ENCODE peak calls at places on chromosomes 4 and X, in ten cellular contexts. N is NCI-H1417, G is NCI-H1092, J is head of caudate nucleus, S is astrocyte of the cerebellum, F is body of pancreas, Y is NCI-H2081, M is psoas muscle, E is OCI-LY7, L is hippocampal formation. Q is an unnamed sample.

GRCh38 chrX:85611926-85612325 is 232.5 kb upstream of the POF1B start:
- DNase-seq in N (no peak), G (no peak), J (no peak), S (no peak), F (no peak), Y (peak), M (no peak), E (peak), L (no peak), Q (no peak)

GRCh38 chr4:119585771-119586170 is 42.8 kb downstream of the PDE5A start:
- DNase-seq in N (no peak), G (no peak), J (no peak), S (peak), F (no peak), Y (no peak), M (no peak), E (no peak), L (no peak), Q (no peak)

GRCh38 chrX:17474892-17475291 is 99.9 kb downstream of the NHS start:
- DNase-seq in N (no peak), G (no peak), J (no peak), S (no peak), F (no peak), Y (no peak), M (no peak), E (no peak), L (no peak), Q (no peak)

GRCh38 chrX:39195156-39195555 is 393.9 kb downstream of the MID1IP1 start:
- DNase-seq in N (peak), G (no peak), J (no peak), S (no peak), F (peak), Y (no peak), M (no peak), E (no peak), L (no peak), Q (no peak)

GRCh38 chr4:128718793-128719192 is 90.7 kb upstream of the JADE1 start:
- DNase-seq in N (no peak), G (no peak), J (no peak), S (peak), F (no peak), Y (no peak), M (no peak), E (no peak), L (no peak), Q (no peak)

GRCh38 chr4:126223784-126224407 is 909.1 kb downstream of the FAT4 start:
- DNase-seq in N (no peak), G (no peak), J (no peak), S (no peak), F (no peak), Y (peak), M (no peak), E (no peak), L (no peak), Q (no peak)

GRCh38 chr4:6263541-6264540 is 5.8 kb upstream of the WFS1 start:
- DNase-seq in N (no peak), G (peak), J (no peak), S (peak), F (peak), Y (no peak), M (no peak), E (peak), L (no peak), Q (no peak)

GRCh38 chrX:109300415-109300814 is 181.5 kb downstream of the GUCY2F start:
- DNase-seq in N (no peak), G (no peak), J (no peak), S (no peak), F (no peak), Y (no peak), M (no peak), E (no peak), L (no peak), Q (no peak)

GRCh38 chr4:79402452-79402851 is 5.6 kb downstream of the GK2 start:
- DNase-seq in N (no peak), G (no peak), J (no peak), S (no peak), F (no peak), Y (no peak), M (no peak), E (no peak), L (no peak), Q (no peak)

GRCh38 chrX:150692837-150693781 is at the start of gene MTMR1:
- DNase-seq in N (peak), G (peak), J (peak), S (no peak), F (peak), Y (peak), M (peak), E (peak), L (no peak), Q (no peak)

GRCh38 chr4:125283702-125284279 is 31.0 kb upstream of the FAT4 start:
- DNase-seq in N (no peak), G (no peak), J (no peak), S (peak), F (no peak), Y (no peak), M (no peak), E (peak), L (peak), Q (no peak)

GRCh38 chrX:134180566-134180965 is 56.4 kb upstream of the CCDC160 start:
- DNase-seq in N (no peak), G (no peak), J (no peak), S (no peak), F (no peak), Y (no peak), M (no peak), E (no peak), L (no peak), Q (no peak)

GRCh38 chr4:4358093-4358840 is 28.6 kb upstream of the NSG1 start:
- DNase-seq in N (no peak), G (no peak), J (no peak), S (no peak), F (no peak), Y (peak), M (no peak), E (no peak), L (no peak), Q (no peak)

GRCh38 chrX:7147431-7147977 is at the start of gene STS:
- DNase-seq in N (peak), G (peak), J (peak), S (no peak), F (peak), Y (peak), M (peak), E (peak), L (peak), Q (no peak)

Q was measured in smooth muscle cell of the brain vasculature.